ENCODE peak calls at places on chromosomes 1 and 21, in eight cellular contexts. O is H7; Q is lung; B is activated T-cell treated with anti-CD3 and anti-CD28 coated beads, Interleukin-2, amount 50 U/mL, for 72 hours; D is mesenchymal stem cell; I is M059J; E is non-pigmented ciliary epithelial cell; T is RWPE1. M is an unnamed sample.

GRCh38 chr1:70675737-70676156 is 264.7 kb downstream of the CTH start:
- DNase-seq in B (no peak), I (peak; percentile 24), Q (no peak), E (no peak), O (peak; percentile 13), D (no peak), T (no peak), M (no peak)

GRCh38 chr1:225253784-225254183 is 174.1 kb downstream of the LBR start:
- DNase-seq in D (no peak), Q (no peak), T (peak; percentile 9), B (no peak), O (no peak), I (peak; percentile 89), E (peak; percentile 32), M (no peak)

GRCh38 chr1:8970870-8971337 is 25.2 kb downstream of the CA6 start:
- DNase-seq in I (peak; percentile 46), E (no peak), B (peak; percentile 59), O (peak; percentile 53), D (no peak), T (no peak), Q (no peak), M (peak; percentile 57)

GRCh38 chr1:85277802-85278201 is 1.4 kb upstream of the BCL10 start:
- DNase-seq in E (no peak), Q (no peak), I (no peak), D (peak; percentile 68), T (no peak), B (no peak), O (no peak), M (no peak)

GRCh38 chr1:7290971-7291970 is 479.8 kb upstream of the VAMP3 start:
- DNase-seq in B (no peak), Q (peak; percentile 28), O (no peak), I (peak; percentile 75), D (peak; percentile 62), T (no peak), E (no peak), M (no peak)

GRCh38 chr1:211577277-211577825 is 1.6 kb downstream of the SLC30A1 start:
- DNase-seq in E (no peak), O (no peak), Q (no peak), T (peak; percentile 35), D (peak; percentile 52), I (peak; percentile 45), B (no peak), M (no peak)

GRCh38 chr1:106937104-106937503 is 119.4 kb upstream of the PRMT6 start:
- DNase-seq in Q (no peak), D (peak; percentile 5), I (peak; percentile 79), B (no peak), E (peak; percentile 84), T (peak; percentile 71), O (no peak), M (no peak)

GRCh38 chr21:31604591-31605190 is 54.8 kb upstream of the SOD1 start:
- DNase-seq in D (peak; percentile 64), I (peak; percentile 55), O (peak; percentile 72), E (peak; percentile 15), Q (peak; percentile 59), T (peak; percentile 59), B (peak; percentile 73), M (peak; percentile 74)

GRCh38 chr1:172343246-172344099 is 77.0 kb upstream of the C1orf105 start:
- DNase-seq in B (no peak), O (no peak), I (peak; percentile 91), T (no peak), E (peak; percentile 83), Q (no peak), D (peak; percentile 88), M (no peak)

GRCh38 chr1:112444269-112444668 is 48.3 kb downstream of the CTTNBP2NL start:
- DNase-seq in B (no peak), O (no peak), E (no peak), I (peak; percentile 57), Q (no peak), D (no peak), T (no peak), M (no peak)

GRCh38 chr1:46549697-46550681 is 1.5 kb downstream of the KNCN start:
- DNase-seq in I (peak; percentile 76), E (no peak), O (peak; percentile 76), T (no peak), D (peak; percentile 82), Q (no peak), B (no peak), M (no peak)

GRCh38 chr21:15775291-15775690 is 45.5 kb downstream of the USP25 start:
- DNase-seq in T (no peak), Q (no peak), I (peak; percentile 24), D (peak; percentile 61), O (no peak), B (no peak), E (no peak), M (no peak)

GRCh38 chr1:206761369-206761768 is 9.2 kb upstream of the IL19 start:
- DNase-seq in I (no peak), D (no peak), T (no peak), Q (no peak), O (no peak), B (no peak), E (no peak), M (no peak)

GRCh38 chr21:44701023-44701400 is 4.0 kb downstream of the KRTAP10-12 start:
- DNase-seq in T (no peak), B (no peak), I (no peak), E (no peak), D (no peak), O (no peak), Q (peak; percentile 11), M (no peak)

GRCh38 chr21:34202553-34203332 is 129.4 kb downstream of the MRPS6 start:
- DNase-seq in Q (no peak), I (no peak), E (no peak), T (no peak), D (peak; percentile 76), B (no peak), O (peak; percentile 73), M (peak; percentile 36)

GRCh38 chr1:235133086-235133485 is 4.4 kb upstream of the TOMM20 start:
- DNase-seq in B (no peak), E (no peak), Q (no peak), D (no peak), I (no peak), O (no peak), T (no peak), M (no peak)

GRCh38 chr1:118898702-118899101 is 89.4 kb downstream of the TBX15 start:
- DNase-seq in I (no peak), B (no peak), D (no peak), T (no peak), Q (no peak), O (no peak), E (no peak), M (no peak)

GRCh38 chr1:241637604-241638003 is 2.6 kb downstream of the CHML start:
- DNase-seq in I (peak; percentile 35), E (no peak), Q (no peak), D (peak; percentile 60), B (no peak), T (no peak), O (no peak), M (no peak)

GRCh38 chr1:155309423-155310021 is 856 bp downstream of the FDPS start:
- DNase-seq in D (peak; percentile 31), O (no peak), B (no peak), I (peak; percentile 44), Q (peak; percentile 52), E (no peak), T (no peak), M (no peak)

GRCh38 chr1:17636612-17637011 is 97.1 kb downstream of the ARHGEF10L start:
- DNase-seq in B (no peak), D (no peak), E (no peak), T (no peak), Q (no peak), O (no peak), I (peak; percentile 91), M (no peak)

GRCh38 chr1:36133484-36133883 is 8.5 kb upstream of the COL8A2 start:
- DNase-seq in B (no peak), E (no peak), T (peak; percentile 96), Q (peak; percentile 50), I (peak; percentile 97), O (no peak), D (peak; percentile 84), M (no peak)

GRCh38 chr1:59704721-59705120 is 110.0 kb upstream of the HOOK1 start:
- DNase-seq in E (no peak), T (no peak), D (no peak), I (no peak), Q (no peak), O (no peak), B (no peak), M (no peak)